ENCODE peak calls at places on chromosomes 7 and 10, in seven cellular contexts. C is neural crest cell; A is heart left ventricle; N is GM04503; G is activated naive CD8-positive, alpha-beta T cell treated with anti-CD3 and anti-CD28 coated beads, Interleukin-2, amount 50 U/mL, for 24 hours; T is left lobe of liver; U is stimulated activated CD4-positive, alpha-beta T cell treated with anti-CD3 and anti-CD28 coated beads, TNF-alpha, amount 100 ng/mL, for 48 hours. I is an unnamed sample.

GRCh38 chr7:102044984-102045673 is 227.7 kb downstream of the CUX1 start:
- DNase-seq in A (peak), C (no peak), U (no peak), G (no peak), N (peak), T (no peak), I (no peak)

GRCh38 chr7:65962033-65962432 is 20.0 kb downstream of the GUSB start:
- DNase-seq in N (no peak), C (no peak), G (no peak), T (peak), U (no peak), A (no peak), I (no peak)

GRCh38 chr10:110491346-110491745 is 6.4 kb upstream of the DUSP5 start:
- DNase-seq in C (no peak), N (no peak), G (no peak), A (no peak), T (no peak), U (no peak), I (no peak)

GRCh38 chr10:52466464-52466863 is 152.4 kb downstream of the DKK1 start:
- DNase-seq in U (no peak), C (no peak), A (no peak), N (no peak), G (no peak), T (no peak), I (no peak)

GRCh38 chr7:415646-416525 is 103.8 kb downstream of the PDGFA start:
- DNase-seq in C (no peak), G (no peak), A (no peak), N (no peak), U (no peak), T (no peak), I (no peak)

GRCh38 chr7:27165655-27166474 is 528 bp upstream of the HOXA9 start:
- DNase-seq in U (no peak), G (no peak), C (no peak), N (no peak), A (no peak), T (no peak), I (no peak)

GRCh38 chr7:130274983-130275649 is 8.5 kb downstream of the CPA2 start:
- DNase-seq in C (peak), G (no peak), A (no peak), N (no peak), T (no peak), U (no peak), I (no peak)

GRCh38 chr7:2082357-2083038 is 150.2 kb downstream of the MAD1L1 start:
- DNase-seq in A (no peak), C (no peak), N (peak), T (no peak), G (no peak), U (no peak), I (no peak)

GRCh38 chr10:49008505-49009202 is 69.0 kb upstream of the LRRC18 start:
- DNase-seq in C (no peak), A (no peak), T (no peak), N (no peak), G (no peak), U (no peak), I (no peak)

GRCh38 chr7:106865130-106866115 is at the start of gene PIK3CG:
- DNase-seq in A (no peak), G (no peak), N (no peak), C (no peak), T (no peak), U (no peak), I (no peak)

GRCh38 chr7:1103009-1103788 is 15.3 kb downstream of the GPER1 start:
- DNase-seq in U (no peak), G (peak), N (no peak), T (no peak), A (no peak), C (no peak), I (no peak)

GRCh38 chr7:46461334-46461777 is 540.3 kb upstream of the IGFBP3 start:
- DNase-seq in G (no peak), A (no peak), T (no peak), N (no peak), U (no peak), C (no peak), I (no peak)

GRCh38 chr7:37921340-37921805 is 933 bp downstream of the EPDR1 start:
- DNase-seq in N (no peak), G (peak), A (peak), C (no peak), T (no peak), U (no peak), I (peak)

GRCh38 chr7:68542831-68543230 is 1055.4 kb upstream of the AUTS2 start:
- DNase-seq in A (no peak), T (no peak), G (no peak), U (no peak), C (no peak), N (no peak), I (no peak)

GRCh38 chr7:150897502-150898474 is 45.5 kb downstream of the AOC1 start:
- DNase-seq in T (no peak), N (no peak), A (no peak), G (peak), C (no peak), U (no peak), I (no peak)

GRCh38 chr7:155343150-155343549 is 45.5 kb downstream of the INSIG1 start:
- DNase-seq in U (no peak), T (peak), C (no peak), G (no peak), N (no peak), A (no peak), I (no peak)